ENCODE peak calls at places on chromosome 15, in five cellular contexts. L, F, U, P and E are unnamed samples.

GRCh38 chr15:89740137-89740536 is 10.9 kb downstream of the MESP1 start:
- DNase-seq in L (peak; percentile 78), F (peak; percentile 45), U (peak; percentile 40), P (peak; percentile 87), E (peak; percentile 52)

GRCh38 chr15:99096894-99097426 is 7.9 kb upstream of the SYNM start:
- DNase-seq in L (no peak), F (no peak), U (no peak), P (no peak), E (peak; percentile 77)

GRCh38 chr15:40340740-40341400 is at the start of gene CCDC9B:
- DNase-seq in L (peak; percentile 83), F (no peak), U (no peak), P (peak; percentile 97), E (peak; percentile 83)

GRCh38 chr15:25659251-25659650 is 203.9 kb downstream of the ATP10A start:
- DNase-seq in L (no peak), F (no peak), U (no peak), P (no peak), E (no peak)

GRCh38 chr15:92751528-92751927 is 96.0 kb upstream of the FAM174B start:
- DNase-seq in L (no peak), F (no peak), U (no peak), P (no peak), E (peak; percentile 48)

GRCh38 chr15:77975332-77976119 is 102.0 kb downstream of the TBC1D2B start:
- DNase-seq in L (no peak), F (no peak), U (no peak), P (no peak), E (no peak)

GRCh38 chr15:90046846-90047481 is 45.8 kb downstream of the ZNF710 start:
- DNase-seq in L (no peak), F (no peak), U (no peak), P (no peak), E (peak; percentile 63)

GRCh38 chr15:53811530-53811929 is 52.1 kb upstream of the WDR72 start:
- DNase-seq in L (peak; percentile 26), F (no peak), U (no peak), P (peak; percentile 6), E (no peak)

GRCh38 chr15:45583731-45584639 is 3.2 kb upstream of the BLOC1S6 start:
- DNase-seq in L (no peak), F (peak; percentile 11), U (no peak), P (no peak), E (no peak)